ENCODE peak calls at places on chromosomes 3 and 15, in seven cellular contexts. E, Y, L, B, I, C and M are unnamed samples.

GRCh38 chr3:108289159-108289558 is 7.2 kb upstream of the HHLA2 start:
- DNase-seq in E (no peak), Y (no peak), L (no peak), B (no peak), I (no peak), C (no peak), M (no peak)

GRCh38 chr3:23113455-23114171 is 89.5 kb upstream of the UBE2E2 start:
- DNase-seq in E (no peak), Y (peak), L (no peak), B (no peak), I (peak), C (no peak), M (no peak)

GRCh38 chr15:101810905-101811304 is 1.1 kb upstream of the OR4F15 start:
- DNase-seq in E (no peak), Y (no peak), L (no peak), B (no peak), I (no peak), C (no peak), M (no peak)

GRCh38 chr15:45174577-45174976 is 13.2 kb downstream of the SHF start:
- DNase-seq in E (no peak), Y (no peak), L (no peak), B (no peak), I (no peak), C (no peak), M (no peak)

GRCh38 chr3:69250014-69250413 is 127.6 kb upstream of the LMOD3 start:
- DNase-seq in E (no peak), Y (no peak), L (peak), B (no peak), I (peak), C (no peak), M (peak)

GRCh38 chr3:112084980-112085697 is 1.1 kb upstream of the C3orf52 start:
- DNase-seq in E (peak), Y (no peak), L (no peak), B (no peak), I (no peak), C (no peak), M (no peak)

GRCh38 chr3:13550791-13551360 is 2.0 kb downstream of the FBLN2 start:
- DNase-seq in E (no peak), Y (no peak), L (no peak), B (no peak), I (no peak), C (no peak), M (no peak)

GRCh38 chr15:77066961-77067690 is 3.8 kb downstream of the TSPAN3 start:
- DNase-seq in E (no peak), Y (no peak), L (no peak), B (no peak), I (no peak), C (no peak), M (no peak)

GRCh38 chr15:99098991-99099390 is 5.9 kb upstream of the SYNM start:
- DNase-seq in E (no peak), Y (no peak), L (no peak), B (no peak), I (no peak), C (no peak), M (no peak)

GRCh38 chr3:57654214-57654613 is 38.7 kb downstream of the DENND6A start:
- DNase-seq in E (no peak), Y (no peak), L (no peak), B (no peak), I (no peak), C (no peak), M (no peak)

GRCh38 chr3:45793482-45794176 is 2.7 kb downstream of the SLC6A20 start:
- DNase-seq in E (no peak), Y (no peak), L (no peak), B (no peak), I (no peak), C (peak), M (peak)

GRCh38 chr3:94405258-94406035 is 342.6 kb downstream of the NSUN3 start:
- DNase-seq in E (no peak), Y (no peak), L (no peak), B (no peak), I (no peak), C (no peak), M (no peak)

GRCh38 chr3:191388823-191389222 is 58.5 kb upstream of the UTS2B start:
- DNase-seq in E (no peak), Y (no peak), L (no peak), B (no peak), I (no peak), C (no peak), M (no peak)

GRCh38 chr15:60585743-60586708 is 107.1 kb upstream of the ICE2 start:
- DNase-seq in E (peak), Y (peak), L (peak), B (no peak), I (no peak), C (no peak), M (no peak)

GRCh38 chr15:91032919-91033803 is 10.8 kb upstream of the VPS33B start:
- DNase-seq in E (peak), Y (no peak), L (peak), B (peak), I (no peak), C (no peak), M (no peak)

DNA sequence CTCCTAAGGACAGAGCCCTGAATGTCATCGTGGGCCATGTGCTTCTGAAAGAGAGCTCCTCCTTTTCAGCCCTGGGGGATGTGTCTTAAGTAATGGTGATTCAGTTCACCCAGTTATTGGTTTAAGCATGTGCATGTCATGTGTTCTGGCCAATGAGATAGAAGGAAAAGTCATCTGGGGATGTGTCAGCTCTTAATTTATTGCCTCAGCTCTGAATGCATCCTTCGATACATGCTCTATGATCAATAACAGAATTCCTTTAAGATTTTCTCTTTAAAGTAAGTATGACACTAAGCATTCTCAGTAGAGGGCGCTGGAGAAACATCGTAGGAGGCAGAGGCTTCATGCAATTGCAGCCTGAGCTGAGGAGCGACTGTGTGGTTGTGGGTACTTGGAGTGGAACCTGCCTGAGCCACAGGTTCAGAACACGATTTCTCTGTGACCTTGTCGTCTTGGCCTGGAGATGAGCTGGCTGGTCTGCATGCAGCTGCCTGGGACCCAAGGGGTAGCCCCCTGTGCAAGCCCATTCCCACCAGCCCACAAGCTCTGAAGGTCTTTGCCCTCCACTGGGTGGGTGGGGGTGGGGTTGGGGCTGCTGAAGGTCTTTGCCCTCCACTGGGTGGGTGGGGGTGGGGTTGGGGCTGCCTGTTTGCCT is 69.5 kb downstream of the C3orf38 start:
- DNase-seq in E (peak), Y (peak), L (peak), B (no peak), I (peak), C (no peak), M (no peak)
- TF ChIP-seq CTCF in E (peak), Y (peak), L (peak), B (peak), I (peak), C (no peak), M (peak)

GRCh38 chr15:78440375-78441373 is 2.7 kb downstream of the IREB2 start:
- DNase-seq in E (no peak), Y (no peak), L (no peak), B (no peak), I (no peak), C (peak), M (no peak)
- H3K4me3 ChIP-seq in E (no peak), Y (no peak), L (no peak), B (no peak), I (no peak), C (no peak), M (no peak)

GRCh38 chr15:89171136-89172072 is 50.0 kb downstream of the RLBP1 start:
- DNase-seq in E (peak), Y (peak), L (peak), B (peak), I (no peak), C (no peak), M (no peak)
- TF ChIP-seq CTCF in E (peak), Y (peak), L (peak), B (peak), I (peak), C (peak), M (peak)

DNA sequence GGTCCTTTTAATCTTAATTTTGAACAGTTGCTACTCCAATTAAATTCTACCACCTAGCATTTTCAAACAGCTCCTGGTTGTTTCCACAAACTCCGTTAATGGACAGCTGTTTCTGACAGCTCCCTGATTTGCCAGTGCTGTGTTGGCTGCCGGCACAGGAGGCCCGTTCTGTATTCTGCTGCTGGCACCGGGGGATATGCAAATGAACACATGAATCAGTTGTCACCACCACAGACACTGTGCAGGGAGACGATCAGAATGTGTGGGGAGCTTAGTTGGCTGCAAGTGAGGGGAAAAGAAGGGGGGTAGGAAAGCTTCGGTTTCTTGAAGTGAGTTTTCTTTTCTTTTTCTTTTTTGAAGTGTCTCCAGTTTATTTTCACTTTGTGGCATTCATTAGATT is 438.6 kb upstream of the ARRDC4 start:
- DNase-seq in E (no peak), Y (no peak), L (no peak), B (no peak), I (no peak), C (no peak), M (no peak)
- H3K4me3 ChIP-seq in E (no peak), Y (no peak), L (peak), B (no peak), I (no peak), C (peak), M (no peak)

GRCh38 chr3:39383190-39383912 is at the start of gene SLC25A38:
- DNase-seq in E (peak), Y (peak), L (peak), B (peak), I (peak), C (peak), M (peak)
- TF ChIP-seq CTCF in E (peak), Y (peak), L (no peak), B (peak), I (peak), C (no peak), M (peak)

GRCh38 chr3:9322780-9323179 is 40.1 kb upstream of the THUMPD3 start:
- DNase-seq in E (no peak), Y (no peak), L (no peak), B (no peak), I (no peak), C (no peak), M (no peak)

GRCh38 chr3:9311265-9311664 is 51.6 kb upstream of the THUMPD3 start:
- DNase-seq in E (no peak), Y (no peak), L (no peak), B (no peak), I (no peak), C (no peak), M (no peak)

GRCh38 chr3:9314796-9315195 is 48.1 kb upstream of the THUMPD3 start:
- DNase-seq in E (no peak), Y (no peak), L (no peak), B (no peak), I (no peak), C (no peak), M (no peak)

GRCh38 chr3:9316881-9317341 is 45.9 kb upstream of the THUMPD3 start:
- DNase-seq in E (no peak), Y (peak), L (no peak), B (no peak), I (no peak), C (no peak), M (no peak)
- H3K4me3 ChIP-seq in E (no peak), Y (peak), L (no peak), B (peak), I (peak), C (peak), M (peak)